ENCODE peak calls at places on chromosomes 2 and 18, in eight cellular contexts. One of them, this sample, is unnamed.

GRCh38 chr18:75760208-75760607 is 332.7 kb upstream of the SMIM21 start:
- DNase-seq in uterus: no peak
- DNase-seq in HCT116: no peak
- DNase-seq in IMR-90: no peak
- DNase-seq in A549: no peak
- DNase-seq in stomach: no peak
- DNase-seq in body of pancreas: no peak
- DNase-seq in adrenal gland: no peak
- DNase-seq in this sample: no peak

GRCh38 chr2:178397002-178397605 is 53.9 kb downstream of the PRKRA start:
- DNase-seq in uterus: no peak
- DNase-seq in HCT116: peak
- DNase-seq in IMR-90: peak
- DNase-seq in A549: peak
- DNase-seq in stomach: no peak
- DNase-seq in body of pancreas: no peak
- DNase-seq in adrenal gland: no peak
- DNase-seq in this sample: no peak

GRCh38 chr2:219149667-219150066 is 10.9 kb downstream of the NHEJ1 start:
- DNase-seq in uterus: no peak
- DNase-seq in HCT116: no peak
- DNase-seq in IMR-90: no peak
- DNase-seq in A549: no peak
- DNase-seq in stomach: peak
- DNase-seq in body of pancreas: peak
- DNase-seq in adrenal gland: no peak
- DNase-seq in this sample: no peak

GRCh38 chr2:130831356-130831755 is 5.4 kb upstream of the ARHGEF4 start:
- DNase-seq in uterus: no peak
- DNase-seq in HCT116: no peak
- DNase-seq in IMR-90: no peak
- DNase-seq in A549: no peak
- DNase-seq in stomach: no peak
- DNase-seq in body of pancreas: no peak
- DNase-seq in adrenal gland: no peak
- DNase-seq in this sample: no peak

GRCh38 chr18:57445488-57446319 is 10.5 kb downstream of the ONECUT2 start:
- DNase-seq in uterus: no peak
- DNase-seq in HCT116: no peak
- DNase-seq in IMR-90: no peak
- DNase-seq in A549: no peak
- DNase-seq in stomach: no peak
- DNase-seq in body of pancreas: no peak
- DNase-seq in adrenal gland: no peak
- DNase-seq in this sample: no peak

GRCh38 chr2:48560546-48561209 is 30.7 kb downstream of the STON1 start:
- DNase-seq in uterus: no peak
- DNase-seq in HCT116: no peak
- DNase-seq in IMR-90: no peak
- DNase-seq in A549: no peak
- DNase-seq in stomach: no peak
- DNase-seq in body of pancreas: no peak
- DNase-seq in adrenal gland: no peak
- DNase-seq in this sample: no peak

GRCh38 chr2:106566050-106566449 is 78.9 kb downstream of the CD8B2 start:
- DNase-seq in uterus: peak
- DNase-seq in HCT116: no peak
- DNase-seq in IMR-90: peak
- DNase-seq in A549: peak
- DNase-seq in stomach: no peak
- DNase-seq in body of pancreas: peak
- DNase-seq in adrenal gland: no peak
- DNase-seq in this sample: no peak

GRCh38 chr2:28821295-28821958 is 10.8 kb downstream of the SPDYA start:
- DNase-seq in uterus: no peak
- DNase-seq in HCT116: peak
- DNase-seq in IMR-90: peak
- DNase-seq in A549: peak
- DNase-seq in stomach: peak
- DNase-seq in body of pancreas: peak
- DNase-seq in adrenal gland: peak
- DNase-seq in this sample: peak

GRCh38 chr2:24830351-24830750 is 37.1 kb downstream of the CENPO start:
- DNase-seq in uterus: no peak
- DNase-seq in HCT116: peak
- DNase-seq in IMR-90: peak
- DNase-seq in A549: no peak
- DNase-seq in stomach: no peak
- DNase-seq in body of pancreas: no peak
- DNase-seq in adrenal gland: no peak
- DNase-seq in this sample: peak

GRCh38 chr2:15976334-15976733 is 36.0 kb downstream of the MYCN start:
- DNase-seq in uterus: no peak
- DNase-seq in HCT116: no peak
- DNase-seq in IMR-90: no peak
- DNase-seq in A549: no peak
- DNase-seq in stomach: no peak
- DNase-seq in body of pancreas: no peak
- DNase-seq in adrenal gland: no peak
- DNase-seq in this sample: no peak

DNA sequence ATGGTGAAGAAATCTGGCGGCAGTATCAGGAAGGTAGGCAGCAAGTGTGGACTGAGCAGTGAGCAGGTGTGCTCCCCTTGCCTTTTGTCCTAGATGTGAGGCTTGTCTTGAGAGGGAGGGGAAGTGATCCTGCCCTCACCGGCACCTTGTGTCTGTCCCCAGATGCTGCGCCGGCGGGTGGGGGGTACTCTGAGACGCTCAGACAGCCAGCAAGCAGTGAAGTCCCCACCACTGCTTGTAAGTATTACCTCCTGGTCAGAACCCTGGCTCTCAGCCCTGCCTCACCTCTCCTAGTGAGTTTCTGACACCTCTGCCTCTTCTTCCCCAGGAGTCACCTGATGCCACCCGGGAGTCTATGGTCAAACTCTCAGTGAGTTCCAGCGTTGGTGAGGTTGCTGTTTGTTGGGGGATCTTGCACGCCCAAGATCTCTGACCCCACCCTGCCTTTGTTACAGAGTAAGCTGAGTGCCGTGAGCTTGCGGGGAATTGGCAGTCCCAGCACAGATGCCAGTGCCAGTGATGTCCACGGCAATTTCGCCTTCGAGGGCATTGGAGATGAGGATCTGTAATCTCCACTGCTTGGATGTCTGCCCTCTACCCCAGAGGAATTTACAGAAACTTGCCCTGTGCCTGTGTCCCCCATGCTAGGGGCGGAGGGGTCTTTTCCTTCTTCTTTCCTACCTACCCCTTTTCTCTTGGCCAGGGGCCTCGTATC is 4.2 kb downstream of the ZNF513 start:
- DNase-seq in uterus: no peak
- DNase-seq in HCT116: no peak
- DNase-seq in IMR-90: no peak
- DNase-seq in A549: no peak
- DNase-seq in stomach: no peak
- DNase-seq in body of pancreas: no peak
- DNase-seq in adrenal gland: no peak
- DNase-seq in this sample: no peak
- TF ChIP-seq POLR2A in uterus: no peak
- TF ChIP-seq POLR2A in HCT116: no peak
- TF ChIP-seq POLR2A in IMR-90: no peak
- TF ChIP-seq POLR2A in A549: no peak
- TF ChIP-seq POLR2A in stomach: no peak
- TF ChIP-seq POLR2A in body of pancreas: no peak
- TF ChIP-seq POLR2A in adrenal gland: no peak
- TF ChIP-seq POLR2A in this sample: no peak

DNA sequence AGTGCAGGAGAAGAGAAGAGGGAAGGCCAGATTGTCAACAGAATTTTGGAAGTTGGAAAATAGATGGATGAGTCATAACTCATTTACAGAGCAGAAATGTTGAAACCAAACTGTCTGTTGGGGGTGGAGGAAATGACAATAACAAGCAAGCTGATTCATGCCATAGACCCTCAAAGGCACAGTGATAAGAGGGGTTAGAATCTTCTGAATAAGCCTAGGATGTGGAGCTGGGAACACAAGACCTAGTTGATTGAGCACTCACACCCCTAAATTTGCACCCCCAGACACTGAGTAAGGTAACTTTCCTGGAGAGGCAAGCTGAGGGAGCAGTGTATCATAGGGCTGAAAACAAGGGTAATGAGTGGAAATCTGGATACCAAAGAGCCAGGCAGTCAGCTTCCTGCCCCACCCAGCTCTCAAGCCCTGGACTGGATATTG is 141.4 kb downstream of the SCG2 start:
- DNase-seq in uterus: no peak
- DNase-seq in HCT116: peak
- DNase-seq in IMR-90: peak
- DNase-seq in A549: peak
- DNase-seq in stomach: no peak
- DNase-seq in body of pancreas: no peak
- DNase-seq in adrenal gland: no peak
- DNase-seq in this sample: no peak
- H3K27ac ChIP-seq in uterus: no peak
- H3K27ac ChIP-seq in HCT116: peak
- H3K27ac ChIP-seq in IMR-90: peak
- H3K27ac ChIP-seq in A549: peak
- H3K27ac ChIP-seq in stomach: peak
- H3K27ac ChIP-seq in body of pancreas: no peak
- H3K27ac ChIP-seq in adrenal gland: no peak
- H3K27ac ChIP-seq in this sample: no peak

DNA sequence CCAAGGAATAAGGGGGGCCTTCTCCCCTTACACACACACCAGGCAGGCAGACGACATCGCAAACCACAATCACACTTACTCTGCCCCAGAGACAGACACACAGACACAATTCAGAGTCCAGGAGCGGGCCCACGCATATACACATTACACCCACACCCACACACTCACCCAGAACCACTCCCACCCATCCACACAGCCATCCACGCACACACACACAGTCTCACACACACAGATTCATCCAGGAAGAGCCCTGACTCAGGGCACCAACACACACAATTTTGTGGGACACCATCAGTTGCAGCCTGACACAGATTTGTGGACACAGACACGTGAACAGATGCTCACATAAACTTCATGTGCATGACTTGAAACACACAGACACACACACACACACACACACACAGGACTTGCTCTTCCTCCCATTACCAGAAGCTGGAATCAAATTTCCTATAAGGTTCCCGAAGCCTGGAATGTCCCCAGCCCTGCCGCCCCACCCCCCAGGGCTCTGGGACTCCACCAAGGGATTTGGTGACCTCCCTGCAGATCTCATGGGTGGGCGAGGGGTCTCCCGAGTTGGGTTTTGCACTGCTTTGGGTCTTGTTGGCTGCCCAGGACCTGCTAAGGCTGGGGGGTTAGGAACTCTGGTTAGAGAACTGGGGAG is 23.5 kb downstream of the TNS1 start:
- DNase-seq in uterus: peak
- DNase-seq in HCT116: no peak
- DNase-seq in IMR-90: peak
- DNase-seq in A549: no peak
- DNase-seq in stomach: no peak
- DNase-seq in body of pancreas: peak
- DNase-seq in adrenal gland: peak
- DNase-seq in this sample: no peak
- H3K4me3 ChIP-seq in uterus: peak
- H3K4me3 ChIP-seq in HCT116: no peak
- H3K4me3 ChIP-seq in IMR-90: peak
- H3K4me3 ChIP-seq in A549: no peak
- H3K4me3 ChIP-seq in stomach: peak
- H3K4me3 ChIP-seq in body of pancreas: no peak
- H3K4me3 ChIP-seq in adrenal gland: peak
- H3K4me3 ChIP-seq in this sample: peak

GRCh38 chr2:231680992-231681852 is 27.1 kb upstream of the PTMA start:
- DNase-seq in uterus: peak
- DNase-seq in HCT116: no peak
- DNase-seq in IMR-90: peak
- DNase-seq in A549: peak
- DNase-seq in stomach: peak
- DNase-seq in body of pancreas: peak
- DNase-seq in adrenal gland: peak
- DNase-seq in this sample: peak
- TF ChIP-seq POLR2A in uterus: peak
- TF ChIP-seq POLR2A in HCT116: peak
- TF ChIP-seq POLR2A in IMR-90: peak
- TF ChIP-seq POLR2A in A549: peak
- TF ChIP-seq POLR2A in stomach: no peak
- TF ChIP-seq POLR2A in body of pancreas: peak
- TF ChIP-seq POLR2A in adrenal gland: peak
- TF ChIP-seq POLR2A in this sample: peak

DNA sequence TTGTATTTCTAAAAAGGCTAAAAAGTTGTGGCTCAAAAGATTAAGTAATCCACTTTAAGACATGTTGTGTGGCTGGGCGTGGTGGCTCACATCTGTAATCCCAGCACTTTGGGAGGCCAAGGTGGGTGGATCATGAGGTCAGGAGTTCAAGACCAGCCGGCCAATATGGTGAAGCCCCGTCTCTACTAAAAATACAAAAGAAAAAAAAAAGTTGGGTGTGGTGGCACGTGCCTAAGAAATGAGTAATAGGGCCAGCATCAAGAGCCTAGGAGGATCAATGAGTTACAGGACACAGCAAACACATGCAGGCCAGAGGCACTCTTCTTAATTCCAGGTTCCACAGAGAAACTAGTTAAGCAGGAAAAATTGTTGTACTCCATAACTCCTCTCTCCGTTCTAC is 61.7 kb downstream of the PUM2 start:
- DNase-seq in uterus: no peak
- DNase-seq in HCT116: peak
- DNase-seq in IMR-90: no peak
- DNase-seq in A549: peak
- DNase-seq in stomach: no peak
- DNase-seq in body of pancreas: no peak
- DNase-seq in adrenal gland: no peak
- DNase-seq in this sample: no peak
- H3K27ac ChIP-seq in uterus: no peak
- H3K27ac ChIP-seq in HCT116: peak
- H3K27ac ChIP-seq in IMR-90: no peak
- H3K27ac ChIP-seq in A549: no peak
- H3K27ac ChIP-seq in stomach: peak
- H3K27ac ChIP-seq in body of pancreas: no peak
- H3K27ac ChIP-seq in adrenal gland: no peak
- H3K27ac ChIP-seq in this sample: no peak